ENCODE peak calls at places on chromosomes 16 and 17, in six cellular contexts. B, H, P, O, W and M are unnamed samples.

GRCh38 chr17:66654341-66654740 is 180.6 kb upstream of the CACNG5 start:
- DNase-seq in B (peak), H (peak), P (no peak), O (no peak), W (peak), M (no peak)

GRCh38 chr17:10121971-10122707 is 76.3 kb downstream of the GAS7 start:
- DNase-seq in B (no peak), H (no peak), P (peak), O (no peak), W (peak), M (peak)

GRCh38 chr16:85586360-85587145 is 26.6 kb upstream of the GSE1 start:
- DNase-seq in B (peak), H (peak), P (no peak), O (no peak), W (peak), M (no peak)

GRCh38 chr16:55900616-55901393 is 25.6 kb upstream of the CES5A start:
- DNase-seq in B (no peak), H (no peak), P (no peak), O (no peak), W (no peak), M (peak)

GRCh38 chr16:28528463-28528867 is 10.3 kb downstream of the NUPR1 start:
- DNase-seq in B (no peak), H (peak), P (no peak), O (no peak), W (no peak), M (no peak)

GRCh38 chr17:62869885-62870580 is 61.9 kb upstream of the MARCHF10 start:
- DNase-seq in B (peak), H (no peak), P (no peak), O (peak), W (peak), M (no peak)

GRCh38 chr16:3656491-3657468 is 2.3 kb downstream of the DNASE1 start:
- DNase-seq in B (no peak), H (peak), P (no peak), O (no peak), W (no peak), M (peak)

GRCh38 chr16:73032548-73033270 is 15.2 kb downstream of the ZFHX3 start:
- DNase-seq in B (no peak), H (no peak), P (peak), O (no peak), W (no peak), M (no peak)

DNA sequence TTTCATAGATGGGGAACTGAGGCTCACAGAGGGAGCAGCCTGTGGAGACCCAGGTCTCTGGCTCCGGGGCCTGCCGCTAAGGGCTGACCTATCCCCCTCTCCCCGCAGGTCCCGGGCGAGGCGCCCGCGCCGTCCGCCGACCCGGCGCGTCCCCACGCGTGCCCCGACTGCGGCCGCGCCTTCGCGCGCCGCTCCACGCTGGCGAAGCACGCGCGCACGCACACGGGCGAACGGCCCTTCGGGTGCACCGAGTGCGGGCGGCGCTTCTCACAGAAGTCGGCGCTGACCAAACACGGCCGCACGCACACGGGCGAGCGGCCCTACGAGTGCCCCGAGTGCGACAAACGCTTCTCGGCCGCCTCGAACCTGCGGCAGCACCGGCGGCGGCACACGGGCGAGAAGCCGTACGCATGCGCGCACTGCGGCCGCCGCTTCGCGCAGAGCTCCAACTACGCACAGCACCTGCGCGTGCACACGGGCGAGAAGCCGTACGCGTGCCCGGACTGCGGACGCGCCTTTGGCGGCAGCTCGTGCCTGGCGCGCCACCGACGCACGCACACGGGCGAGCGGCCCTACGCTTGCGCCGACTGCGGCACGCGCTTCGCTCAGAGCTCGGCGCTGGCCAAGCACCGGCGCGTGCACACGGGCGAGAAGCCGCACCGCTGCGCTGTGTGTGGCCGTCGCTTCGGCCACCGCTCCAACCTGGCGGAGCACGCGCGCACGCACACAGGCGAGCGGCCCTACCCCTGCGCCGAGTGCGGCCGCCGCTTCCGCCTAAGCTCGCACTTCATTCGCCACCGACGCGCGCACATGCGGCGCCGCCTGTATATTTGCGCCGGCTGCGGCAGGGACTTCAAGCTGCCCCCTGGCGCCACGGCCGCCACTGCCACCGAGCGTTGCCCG is 10.3 kb downstream of the ZNF771 start:
- DNase-seq in B (peak), H (peak), P (peak), O (peak), W (peak), M (peak)
- TF ChIP-seq CTCF in B (peak), H (peak), P (no peak), O (no peak), W (no peak), M (no peak)

DNA sequence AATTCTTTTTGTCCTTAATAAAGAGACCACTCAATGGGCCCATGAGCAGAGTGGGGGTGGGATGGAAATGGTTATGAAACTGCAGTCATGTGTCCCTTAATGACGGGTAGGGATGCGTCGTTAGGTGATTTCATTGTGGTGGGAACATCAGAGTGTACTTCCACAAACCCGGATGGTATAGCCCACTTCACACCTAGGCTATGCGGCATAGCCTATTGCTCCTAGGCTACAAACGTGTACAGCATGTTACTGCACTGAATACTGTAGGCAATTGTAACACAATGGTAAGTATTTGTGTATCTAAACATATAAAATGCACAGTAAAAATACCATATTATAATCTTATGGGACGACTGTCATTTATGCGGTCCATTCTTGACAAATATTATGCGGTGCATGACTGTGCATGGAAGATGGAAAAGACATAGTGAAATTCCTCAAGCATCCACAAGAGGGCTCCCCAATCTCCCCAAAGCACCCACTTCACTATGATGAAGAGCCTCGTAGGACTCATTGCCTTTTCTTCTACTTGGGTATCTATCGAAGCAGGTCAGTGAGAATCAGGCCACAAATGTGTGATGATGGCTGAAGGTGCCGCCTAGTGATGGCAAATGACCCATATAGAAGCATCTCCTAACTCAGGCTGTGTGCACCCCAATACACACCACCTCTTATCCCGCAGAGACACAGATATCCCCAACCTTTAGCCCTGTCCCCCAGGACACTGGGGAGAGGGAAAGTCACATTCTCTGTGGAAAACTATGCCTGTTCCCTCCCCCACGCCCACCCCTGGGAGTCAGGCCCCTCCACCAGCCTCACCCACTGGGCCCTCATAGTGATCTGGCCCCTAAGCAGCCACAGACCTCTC is 43.5 kb downstream of the TBX21 start:
- DNase-seq in B (peak), H (peak), P (peak), O (peak), W (peak), M (peak)
- TF ChIP-seq CTCF in B (peak), H (peak), P (peak), O (peak), W (peak), M (peak)

GRCh38 chr17:3692346-3692745 is 3.6 kb downstream of the P2RX5 start:
- DNase-seq in B (no peak), H (no peak), P (no peak), O (no peak), W (no peak), M (no peak)
- TF ChIP-seq CTCF in B (peak), H (no peak), P (peak), O (peak), W (no peak), M (no peak)

GRCh38 chr17:32009262-32009542 is 2.0 kb downstream of the LRRC37B start:
- DNase-seq in B (no peak), H (no peak), P (no peak), O (no peak), W (no peak), M (no peak)

GRCh38 chr17:32010114-32010513 is 2.9 kb downstream of the LRRC37B start:
- DNase-seq in B (no peak), H (no peak), P (no peak), O (no peak), W (no peak), M (no peak)

GRCh38 chr17:32007463-32008298 is 498 bp downstream of the LRRC37B start:
- DNase-seq in B (peak), H (peak), P (peak), O (no peak), W (peak), M (peak)

DNA sequence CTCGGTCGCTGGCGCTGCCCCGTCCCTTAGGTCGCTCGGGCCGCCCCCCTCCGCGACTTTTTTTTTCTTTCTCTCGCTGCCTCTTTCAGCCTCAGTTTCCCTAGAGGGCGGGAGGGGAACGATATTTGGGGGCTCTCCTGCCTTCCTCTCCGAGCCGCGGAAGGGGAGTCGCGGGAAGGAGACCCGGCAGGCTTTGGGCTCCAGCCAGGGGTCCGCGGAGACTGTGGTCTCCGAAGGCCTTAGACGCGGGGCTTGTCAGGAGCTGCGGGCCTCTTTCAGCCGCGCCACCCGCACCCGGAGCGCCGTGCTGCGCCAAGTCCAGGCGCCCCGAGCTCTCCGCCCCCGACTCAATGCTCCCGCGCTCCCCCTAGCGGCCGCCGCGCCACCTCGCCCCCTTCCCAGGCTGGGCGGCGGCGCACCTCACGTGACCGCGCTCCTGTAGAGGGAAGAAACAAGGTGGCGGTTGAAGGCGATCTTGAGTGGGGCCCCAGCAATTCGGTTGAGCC is at the start of gene LRRC37B:
- DNase-seq in B (peak), H (peak), P (peak), O (peak), W (peak), M (peak)
- TF ChIP-seq CTCF in B (peak), H (peak), P (peak), O (peak), W (peak), M (peak)

DNA sequence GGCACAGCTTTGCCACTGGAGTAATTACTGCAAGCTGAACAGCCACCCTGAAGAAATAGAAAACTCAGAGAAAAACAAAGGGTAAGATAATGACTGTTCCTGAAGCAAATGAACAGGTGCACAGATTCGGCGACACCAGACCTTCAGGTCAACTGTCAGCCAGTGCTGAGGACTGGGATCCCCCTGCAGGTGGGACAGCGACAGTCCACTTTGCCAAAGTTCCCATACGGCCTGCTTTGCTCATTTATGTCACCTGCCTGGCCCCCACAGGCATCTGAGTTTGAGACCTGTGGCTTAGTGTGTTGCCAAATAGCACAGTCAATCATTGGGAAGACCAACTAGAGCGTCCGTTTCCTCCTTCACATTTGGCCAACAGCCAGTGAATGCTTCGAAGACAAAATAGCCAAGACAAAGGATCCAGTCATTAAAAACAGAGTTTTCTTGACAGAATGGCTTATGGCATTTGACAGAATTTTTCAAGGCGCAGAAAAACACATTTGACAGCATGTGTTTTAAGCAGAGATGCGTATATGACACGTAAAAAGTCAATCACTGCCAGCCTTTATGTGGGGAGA is 113.8 kb downstream of the ABCC12 start:
- DNase-seq in B (no peak), H (no peak), P (no peak), O (no peak), W (no peak), M (peak)
- TF ChIP-seq CTCF in B (peak), H (no peak), P (no peak), O (no peak), W (no peak), M (no peak)